ENCODE peak calls at places on chromosomes 4 and X, in ten cellular contexts. X, F, E, W, S, R, D, P, O and T are unnamed samples.

GRCh38 chrX:23373129-23373804 is 38.6 kb downstream of the PTCHD1 start:
- DNase-seq in X (no peak), O (no peak), R (peak), S (no peak), E (no peak), P (no peak), W (no peak), D (no peak), F (no peak), T (no peak)

GRCh38 chr4:86223472-86223871 is 136.4 kb downstream of the MAPK10 start:
- DNase-seq in X (no peak), O (no peak), R (peak), S (peak), W (no peak), F (no peak), E (no peak), D (no peak), P (no peak), T (no peak)

GRCh38 chr4:80097395-80098177 is 24.6 kb upstream of the ANTXR2 start:
- DNase-seq in O (no peak), F (no peak), S (no peak), E (peak), D (no peak), X (no peak), P (no peak), W (no peak), R (peak), T (no peak)

GRCh38 chr4:108372678-108373077 is 203.9 kb upstream of the LEF1 start:
- DNase-seq in R (no peak), P (no peak), D (peak), S (no peak), O (no peak), X (no peak), E (no peak), F (no peak), W (no peak), T (no peak)

GRCh38 chr4:83285022-83285387 is 407 bp upstream of the COQ2 start:
- DNase-seq in P (no peak), E (no peak), D (no peak), R (peak), X (peak), W (peak), S (peak), O (no peak), F (no peak), T (peak)

GRCh38 chr4:189092596-189092995 is 848.1 kb upstream of the FRG1 start:
- DNase-seq in P (no peak), F (no peak), R (peak), W (no peak), E (no peak), D (no peak), S (peak), X (no peak), O (no peak), T (peak)

GRCh38 chrX:57103489-57103888 is 17.9 kb downstream of the SPIN2B start:
- DNase-seq in W (no peak), S (no peak), X (no peak), R (no peak), D (no peak), E (no peak), P (no peak), O (no peak), F (no peak), T (no peak)

GRCh38 chrX:95640226-95640625 is 1044.4 kb upstream of the DIAPH2 start:
- DNase-seq in E (no peak), S (no peak), D (no peak), W (no peak), O (no peak), X (no peak), P (no peak), F (no peak), R (no peak), T (no peak)

GRCh38 chr4:76799139-76799538 is 98.8 kb downstream of the SOWAHB start:
- DNase-seq in W (no peak), R (no peak), D (no peak), F (no peak), S (no peak), P (no peak), X (no peak), O (no peak), E (no peak), T (no peak)

GRCh38 chrX:115625577-115626301 is 64.8 kb downstream of the PLS3 start:
- DNase-seq in O (no peak), E (no peak), X (no peak), R (peak), D (no peak), S (no peak), P (no peak), F (no peak), W (no peak), T (no peak)

GRCh38 chrX:137052641-137053235 is 18.9 kb upstream of the GPR101 start:
- DNase-seq in S (no peak), D (no peak), R (no peak), F (peak), P (no peak), X (peak), O (no peak), E (no peak), W (no peak), T (no peak)

GRCh38 chr4:147560632-147561031 is 56.6 kb upstream of the TMEM184C start:
- DNase-seq in X (no peak), F (no peak), S (no peak), D (no peak), W (no peak), O (no peak), P (no peak), R (peak), E (no peak), T (no peak)

GRCh38 chr4:182265881-182266280 is 22.7 kb downstream of the TENM3 start:
- DNase-seq in X (no peak), F (no peak), D (no peak), P (no peak), W (no peak), S (peak), O (peak), R (no peak), E (no peak), T (no peak)

GRCh38 chrX:8364369-8365141 is 100.1 kb upstream of the VCX3B start:
- DNase-seq in P (peak), X (peak), F (peak), E (no peak), W (no peak), R (no peak), D (no peak), O (no peak), S (no peak), T (peak)

GRCh38 chr4:21954406-21954805 is 5.8 kb upstream of the KCNIP4 start:
- DNase-seq in O (no peak), D (no peak), F (no peak), W (no peak), P (no peak), S (no peak), R (no peak), X (no peak), E (no peak), T (no peak)

GRCh38 chr4:81504685-81505598 is 33.2 kb upstream of the RASGEF1B start:
- DNase-seq in O (peak), E (peak), S (no peak), D (peak), W (no peak), P (no peak), F (peak), X (no peak), R (no peak), T (no peak)

GRCh38 chr4:3638080-3638715 is 106.0 kb upstream of the LRPAP1 start:
- DNase-seq in F (no peak), D (no peak), S (no peak), P (no peak), X (no peak), E (no peak), W (no peak), R (no peak), O (no peak), T (no peak)

GRCh38 chr4:84583871-84584373 is 995 bp downstream of the CDS1 start:
- DNase-seq in W (no peak), R (no peak), D (no peak), E (peak), P (no peak), F (no peak), X (no peak), O (no peak), S (no peak), T (no peak)

GRCh38 chrX:71184803-71185495 is 38.1 kb upstream of the GJB1 start:
- DNase-seq in O (peak), R (no peak), E (no peak), W (no peak), S (peak), D (no peak), F (no peak), P (no peak), X (no peak), T (peak)

GRCh38 chrX:54540289-54540688 is 10.3 kb downstream of the GNL3L start:
- DNase-seq in S (no peak), R (peak), X (no peak), O (no peak), P (no peak), D (no peak), W (no peak), E (peak), F (no peak), T (no peak)

GRCh38 chr4:41142946-41143720 is 71.2 kb downstream of the APBB2 start:
- DNase-seq in W (no peak), R (peak), P (no peak), S (no peak), E (peak), X (no peak), O (peak), F (no peak), D (no peak), T (no peak)